ENCODE peak calls at places on chromosome 1, in six cellular contexts. Q, I, E, B, D and S are unnamed samples.
A peak's percentile ranks its signal among the peaks of the same experiment; 100 is the strongest.

GRCh38 chr1:3625151-3625907 is 514 bp downstream of the TPRG1L start:
- DNase-seq in Q (peak; percentile 36), I (peak; percentile 81), E (peak; percentile 71), B (no peak), D (peak; percentile 64), S (peak; percentile 30)

GRCh38 chr1:14778882-14779594 is 180.6 kb downstream of the KAZN start:
- DNase-seq in Q (peak; percentile 30), I (peak; percentile 78), E (no peak), B (no peak), D (peak; percentile 36), S (peak; percentile 88)

GRCh38 chr1:181133969-181134418 is 45.5 kb downstream of the IER5 start:
- DNase-seq in Q (no peak), I (no peak), E (no peak), B (no peak), D (no peak), S (no peak)

GRCh38 chr1:202505356-202505755 is 156.9 kb downstream of the PPP1R12B start:
- DNase-seq in Q (no peak), I (no peak), E (peak; percentile 30), B (no peak), D (no peak), S (no peak)

GRCh38 chr1:108816049-108816882 is 40.6 kb downstream of the AKNAD1 start:
- DNase-seq in Q (no peak), I (peak; percentile 25), E (peak; percentile 98), B (no peak), D (peak; percentile 24), S (no peak)

GRCh38 chr1:83113686-83114085 is 885.2 kb downstream of the TTLL7 start:
- DNase-seq in Q (no peak), I (no peak), E (no peak), B (no peak), D (no peak), S (no peak)

GRCh38 chr1:66768935-66769334 is 16.7 kb downstream of the DYNLT5 start:
- DNase-seq in Q (no peak), I (no peak), E (no peak), B (no peak), D (no peak), S (no peak)

GRCh38 chr1:175267716-175268416 is 75.3 kb upstream of the KIAA0040 start:
- DNase-seq in Q (no peak), I (no peak), E (no peak), B (no peak), D (no peak), S (no peak)

GRCh38 chr1:86739901-86740507 is 35.6 kb downstream of the SH3GLB1 start:
- DNase-seq in Q (no peak), I (no peak), E (no peak), B (peak; percentile 8), D (no peak), S (no peak)

GRCh38 chr1:248288385-248288784 is 10.6 kb upstream of the OR2T33 start:
- DNase-seq in Q (no peak), I (no peak), E (no peak), B (no peak), D (no peak), S (peak; percentile 77)

GRCh38 chr1:184326278-184326677 is 60.6 kb upstream of the C1orf21 start:
- DNase-seq in Q (no peak), I (no peak), E (no peak), B (no peak), D (no peak), S (no peak)

GRCh38 chr1:98388431-98388830 is 273.1 kb upstream of the SNX7 start:
- DNase-seq in Q (no peak), I (no peak), E (peak; percentile 91), B (peak; percentile 20), D (no peak), S (peak; percentile 51)

GRCh38 chr1:76465030-76465429 is 390.5 kb downstream of the ST6GALNAC3 start:
- DNase-seq in Q (no peak), I (no peak), E (peak; percentile 38), B (no peak), D (no peak), S (no peak)

GRCh38 chr1:182101415-182102041 is 40.0 kb upstream of the ZNF648 start:
- DNase-seq in Q (no peak), I (no peak), E (no peak), B (no peak), D (peak; percentile 61), S (no peak)

GRCh38 chr1:224178894-224179293 is 4.1 kb upstream of the DEGS1 start:
- DNase-seq in Q (no peak), I (no peak), E (no peak), B (no peak), D (no peak), S (no peak)

GRCh38 chr1:180156201-180156600 is 1.5 kb downstream of the QSOX1 start:
- DNase-seq in Q (no peak), I (no peak), E (no peak), B (peak; percentile 15), D (no peak), S (peak; percentile 64)

GRCh38 chr1:26498894-26499293 is 26.7 kb downstream of the HMGN2 start:
- DNase-seq in Q (no peak), I (no peak), E (no peak), B (no peak), D (no peak), S (no peak)

DNA sequence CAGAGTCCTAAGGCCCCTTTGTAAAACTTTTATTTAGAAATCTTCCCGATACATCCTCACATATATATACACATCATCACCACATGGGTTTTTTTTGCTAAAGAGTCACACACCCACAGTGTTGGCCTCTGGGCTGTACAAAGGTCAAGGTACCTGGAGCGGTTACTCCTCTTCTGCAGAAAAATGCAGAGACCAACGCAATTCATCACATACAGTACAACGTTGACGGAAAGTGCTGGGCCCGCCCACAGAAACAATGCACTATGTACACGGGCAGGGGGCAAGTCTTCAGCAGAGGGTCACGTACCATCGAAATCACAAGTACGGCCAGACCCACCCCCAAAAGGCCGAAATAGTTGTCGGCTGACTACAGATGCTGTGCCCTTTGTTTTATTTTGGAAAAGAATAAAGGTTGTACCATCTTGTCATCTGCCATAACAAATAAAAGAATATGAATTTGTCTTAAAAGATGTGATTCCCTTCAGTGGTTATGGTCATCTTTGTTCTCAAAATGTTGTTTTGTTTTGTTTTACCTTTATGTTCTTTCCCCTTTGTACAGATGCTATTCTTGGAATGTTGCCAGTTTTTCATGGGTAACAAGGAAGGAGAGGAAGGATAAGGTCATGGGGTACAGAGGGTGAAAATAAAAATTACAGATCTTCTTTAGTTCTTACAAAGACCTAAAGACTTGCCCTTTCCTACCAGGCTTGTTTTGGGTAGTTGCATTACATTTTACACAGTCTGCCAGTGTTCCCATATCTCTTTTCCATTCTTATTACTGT is 15.6 kb downstream of the TAL1 start:
- DNase-seq in Q (no peak), I (no peak), E (peak; percentile 58), B (no peak), D (peak; percentile 78), S (no peak)
- TF ChIP-seq POLR2A in Q (no peak), I (no peak), E (no peak), B (no peak), D (no peak), S (no peak)

GRCh38 chr1:110677526-110677925 is 2.8 kb upstream of the KCNA3 start:
- DNase-seq in Q (no peak), I (no peak), E (no peak), B (no peak), D (peak; percentile 12), S (no peak)
- TF ChIP-seq MAX in Q (no peak), I (no peak), E (no peak), B (no peak), D (no peak), S (no peak)

DNA sequence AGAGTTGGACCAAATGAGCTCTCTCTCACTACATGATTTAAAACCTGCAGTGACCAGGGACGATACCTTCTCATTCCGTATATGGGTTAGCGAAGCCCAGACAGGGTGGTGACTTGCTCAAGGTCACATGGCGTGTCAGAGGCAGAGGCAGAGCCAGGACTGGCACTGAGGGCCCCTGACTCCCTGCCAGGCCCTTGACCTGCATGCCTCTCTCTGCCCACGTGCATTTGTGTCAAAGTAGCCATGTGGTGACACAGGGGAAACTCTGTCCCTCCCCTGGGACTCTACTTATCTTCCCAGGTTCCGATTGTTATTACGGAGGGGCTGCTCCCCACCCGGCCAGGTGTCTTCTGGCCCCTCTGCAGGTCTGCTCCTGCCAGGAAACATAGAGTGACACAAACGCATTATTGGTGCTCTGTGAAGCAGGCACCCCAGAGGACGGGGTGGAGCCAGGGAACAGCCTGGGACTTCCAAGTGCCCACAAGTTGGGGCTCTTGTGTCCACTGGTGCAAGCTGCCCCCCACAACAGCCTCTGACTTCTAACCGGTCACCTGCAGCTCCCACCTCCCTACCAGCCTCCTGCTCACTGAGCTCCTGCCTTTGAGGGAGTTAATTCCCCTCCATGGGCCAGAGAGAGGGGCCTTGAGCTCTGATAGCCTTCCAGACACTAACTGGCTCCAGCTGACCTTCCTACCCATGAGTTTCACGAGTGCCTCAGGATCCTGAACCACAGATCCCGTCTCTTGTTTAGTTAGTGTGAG is 7.2 kb upstream of the TINAGL1 start:
- DNase-seq in Q (no peak), I (no peak), E (no peak), B (no peak), D (no peak), S (no peak)
- TF ChIP-seq MYC in Q (no peak), I (no peak), E (no peak), B (no peak), D (no peak), S (no peak)

GRCh38 chr1:43978264-43978550 is 803 bp upstream of the B4GALT2 start:
- DNase-seq in Q (no peak), I (no peak), E (no peak), B (no peak), D (peak; percentile 56), S (peak; percentile 62)
- TF ChIP-seq POLR2A in Q (no peak), I (no peak), E (no peak), B (no peak), D (no peak), S (no peak)